ENCODE peak calls at places on chromosomes 7 and 10, in seven cellular contexts. Q is ecto neural progenitor cell; Y is BJ; H is effector memory CD4-positive, alpha-beta T cell; V is adrenal gland; X is activated CD4-positive, alpha-beta T cell treated with anti-CD3 and anti-CD28 coated beads, Interleukin-2, amount 50 U/mL, for 4 hours; M is KBM-7. L is an unnamed sample.
A peak's percentile ranks its signal among the peaks of the same experiment; 100 is the strongest.

GRCh38 chr10:44962870-44963738 is 3.5 kb downstream of the RASSF4 start:
- DNase-seq in Q (peak; percentile 67), Y (no peak), V (no peak), M (no peak), H (no peak), X (no peak), L (no peak)

GRCh38 chr10:3773465-3774017 is 11.5 kb downstream of the KLF6 start:
- DNase-seq in Y (peak; percentile 82), X (no peak), V (no peak), Q (peak; percentile 11), M (no peak), H (no peak), L (peak; percentile 80)

GRCh38 chr7:1736826-1737225 is 66.7 kb downstream of the ELFN1 start:
- DNase-seq in Y (no peak), X (no peak), Q (no peak), H (no peak), V (no peak), M (no peak), L (no peak)

GRCh38 chr10:114043532-114044250 is at the start of gene ADRB1:
- DNase-seq in H (no peak), M (peak; percentile 55), X (no peak), V (peak; percentile 55), Y (no peak), Q (peak; percentile 82), L (peak; percentile 81)

GRCh38 chr7:17936321-17936720 is 4.0 kb downstream of the SNX13 start:
- DNase-seq in V (no peak), Q (no peak), M (no peak), X (no peak), Y (no peak), H (no peak), L (no peak)

GRCh38 chr7:142795339-142795863 is 24.6 kb downstream of the PRSS2 start:
- DNase-seq in M (no peak), H (peak; percentile 51), X (peak; percentile 57), Q (no peak), Y (no peak), V (no peak), L (no peak)

GRCh38 chr7:95986136-95986535 is 213.8 kb downstream of the DYNC1I1 start:
- DNase-seq in M (no peak), Q (no peak), X (no peak), V (no peak), Y (no peak), H (no peak), L (no peak)

GRCh38 chr7:71414490-71414889 is 282.5 kb downstream of the GALNT17 start:
- DNase-seq in Y (no peak), H (no peak), V (peak; percentile 22), Q (no peak), M (peak; percentile 79), X (no peak), L (no peak)

GRCh38 chr7:103632005-103632639 is 186.1 kb upstream of the SLC26A5 start:
- DNase-seq in H (no peak), X (no peak), Y (no peak), Q (no peak), M (no peak), V (no peak), L (no peak)